ENCODE peak calls at places on chromosomes 1 and 21, in ten cellular contexts. One of them, this sample, is unnamed.

GRCh38 chr1:48229309-48229708 is 6.8 kb downstream of the SLC5A9 start:
- DNase-seq in hepatocyte: no peak
- DNase-seq in esophagus muscularis mucosa: no peak
- DNase-seq in AG10803: no peak
- DNase-seq in B cell: no peak
- DNase-seq in kidney epithelial cell: no peak
- DNase-seq in kidney: no peak
- DNase-seq in lower lobe of right lung: no peak
- DNase-seq in fibroblast of pulmonary artery: no peak
- DNase-seq in retinal pigment epithelial cell: no peak
- DNase-seq in this sample: no peak

GRCh38 chr1:107139833-107140702 is 771 bp upstream of the NTNG1 start:
- DNase-seq in retinal pigment epithelial cell: no peak
- DNase-seq in kidney: peak; percentile 77
- DNase-seq in esophagus muscularis mucosa: no peak
- DNase-seq in kidney epithelial cell: no peak
- DNase-seq in lower lobe of right lung: peak; percentile 45
- DNase-seq in AG10803: peak; percentile 71
- DNase-seq in B cell: peak; percentile 44
- DNase-seq in fibroblast of pulmonary artery: peak; percentile 35
- DNase-seq in hepatocyte: peak; percentile 68
- DNase-seq in this sample: no peak

GRCh38 chr1:188129856-188130838 is 1301.4 kb downstream of the PLA2G4A start:
- DNase-seq in fibroblast of pulmonary artery: peak; percentile 7
- DNase-seq in retinal pigment epithelial cell: peak; percentile 80
- DNase-seq in kidney epithelial cell: no peak
- DNase-seq in lower lobe of right lung: no peak
- DNase-seq in hepatocyte: no peak
- DNase-seq in kidney: no peak
- DNase-seq in esophagus muscularis mucosa: no peak
- DNase-seq in B cell: no peak
- DNase-seq in AG10803: no peak
- DNase-seq in this sample: no peak

GRCh38 chr1:85297855-85298629 is 21.6 kb upstream of the BCL10 start:
- DNase-seq in fibroblast of pulmonary artery: peak; percentile 98
- DNase-seq in retinal pigment epithelial cell: peak; percentile 97
- DNase-seq in AG10803: peak; percentile 98
- DNase-seq in kidney: no peak
- DNase-seq in hepatocyte: peak; percentile 83
- DNase-seq in lower lobe of right lung: no peak
- DNase-seq in kidney epithelial cell: peak; percentile 97
- DNase-seq in B cell: peak; percentile 77
- DNase-seq in esophagus muscularis mucosa: no peak
- DNase-seq in this sample: no peak

GRCh38 chr1:204574016-204574855 is 58.0 kb downstream of the MDM4 start:
- DNase-seq in fibroblast of pulmonary artery: no peak
- DNase-seq in lower lobe of right lung: no peak
- DNase-seq in retinal pigment epithelial cell: no peak
- DNase-seq in AG10803: peak; percentile 33
- DNase-seq in kidney: no peak
- DNase-seq in B cell: no peak
- DNase-seq in hepatocyte: no peak
- DNase-seq in esophagus muscularis mucosa: no peak
- DNase-seq in kidney epithelial cell: no peak
- DNase-seq in this sample: no peak

GRCh38 chr21:45405271-45405818 is 380 bp downstream of the COL18A1 start:
- DNase-seq in AG10803: no peak
- DNase-seq in esophagus muscularis mucosa: no peak
- DNase-seq in kidney epithelial cell: no peak
- DNase-seq in fibroblast of pulmonary artery: peak; percentile 52
- DNase-seq in lower lobe of right lung: peak; percentile 52
- DNase-seq in kidney: peak; percentile 90
- DNase-seq in hepatocyte: peak; percentile 69
- DNase-seq in retinal pigment epithelial cell: no peak
- DNase-seq in B cell: no peak
- DNase-seq in this sample: no peak

GRCh38 chr1:180921891-180922636 is 9.4 kb downstream of the KIAA1614 start:
- DNase-seq in B cell: no peak
- DNase-seq in kidney: peak; percentile 46
- DNase-seq in esophagus muscularis mucosa: no peak
- DNase-seq in retinal pigment epithelial cell: no peak
- DNase-seq in hepatocyte: no peak
- DNase-seq in lower lobe of right lung: no peak
- DNase-seq in AG10803: no peak
- DNase-seq in kidney epithelial cell: no peak
- DNase-seq in fibroblast of pulmonary artery: no peak
- DNase-seq in this sample: no peak

GRCh38 chr1:117014209-117014608 is 12.6 kb downstream of the CD101 start:
- DNase-seq in fibroblast of pulmonary artery: no peak
- DNase-seq in hepatocyte: no peak
- DNase-seq in kidney: no peak
- DNase-seq in lower lobe of right lung: no peak
- DNase-seq in retinal pigment epithelial cell: no peak
- DNase-seq in kidney epithelial cell: no peak
- DNase-seq in B cell: no peak
- DNase-seq in esophagus muscularis mucosa: no peak
- DNase-seq in AG10803: no peak
- DNase-seq in this sample: no peak

GRCh38 chr1:233240367-233240766 is 55.2 kb downstream of the PCNX2 start:
- DNase-seq in hepatocyte: no peak
- DNase-seq in lower lobe of right lung: no peak
- DNase-seq in kidney: no peak
- DNase-seq in fibroblast of pulmonary artery: no peak
- DNase-seq in kidney epithelial cell: no peak
- DNase-seq in retinal pigment epithelial cell: no peak
- DNase-seq in B cell: no peak
- DNase-seq in AG10803: peak; percentile 58
- DNase-seq in esophagus muscularis mucosa: no peak
- DNase-seq in this sample: no peak

GRCh38 chr1:99447716-99448115 is 183.4 kb downstream of the PLPPR4 start:
- DNase-seq in esophagus muscularis mucosa: no peak
- DNase-seq in retinal pigment epithelial cell: no peak
- DNase-seq in kidney epithelial cell: no peak
- DNase-seq in fibroblast of pulmonary artery: no peak
- DNase-seq in AG10803: no peak
- DNase-seq in B cell: no peak
- DNase-seq in kidney: no peak
- DNase-seq in lower lobe of right lung: no peak
- DNase-seq in hepatocyte: no peak
- DNase-seq in this sample: no peak

DNA sequence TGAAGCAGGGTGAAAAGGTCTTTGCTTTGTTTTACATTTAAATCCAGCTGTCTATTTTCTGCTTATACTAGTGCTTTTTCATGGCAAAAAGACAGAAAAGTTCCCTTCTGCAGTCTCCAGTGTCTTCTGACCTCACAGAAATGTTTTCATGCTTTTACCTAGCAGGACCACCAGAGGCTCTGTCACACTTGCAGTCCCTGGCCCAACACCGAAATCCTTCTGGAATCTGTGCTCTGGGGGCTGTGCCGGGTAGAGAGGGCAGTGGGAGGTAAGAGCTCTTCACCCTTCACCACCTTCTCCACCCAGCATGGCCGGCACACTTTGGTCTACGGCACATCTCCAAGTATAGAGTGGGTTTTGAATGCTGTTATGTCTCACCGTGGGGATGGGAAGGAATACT is 20.8 kb downstream of the GNAT2 start:
- DNase-seq in retinal pigment epithelial cell: no peak
- DNase-seq in AG10803: no peak
- DNase-seq in kidney epithelial cell: no peak
- DNase-seq in esophagus muscularis mucosa: no peak
- DNase-seq in lower lobe of right lung: no peak
- DNase-seq in B cell: no peak
- DNase-seq in fibroblast of pulmonary artery: no peak
- DNase-seq in kidney: no peak
- DNase-seq in hepatocyte: peak; percentile 23
- DNase-seq in this sample: no peak
- TF ChIP-seq CTCF in retinal pigment epithelial cell: peak; percentile 37
- TF ChIP-seq CTCF in AG10803: peak; percentile 13
- TF ChIP-seq CTCF in kidney epithelial cell: peak; percentile 32
- TF ChIP-seq CTCF in esophagus muscularis mucosa: no peak
- TF ChIP-seq CTCF in lower lobe of right lung: no peak
- TF ChIP-seq CTCF in B cell: no peak
- TF ChIP-seq CTCF in fibroblast of pulmonary artery: peak; percentile 31
- TF ChIP-seq CTCF in kidney: no peak
- TF ChIP-seq CTCF in hepatocyte: peak; percentile 22
- TF ChIP-seq CTCF in this sample: no peak

DNA sequence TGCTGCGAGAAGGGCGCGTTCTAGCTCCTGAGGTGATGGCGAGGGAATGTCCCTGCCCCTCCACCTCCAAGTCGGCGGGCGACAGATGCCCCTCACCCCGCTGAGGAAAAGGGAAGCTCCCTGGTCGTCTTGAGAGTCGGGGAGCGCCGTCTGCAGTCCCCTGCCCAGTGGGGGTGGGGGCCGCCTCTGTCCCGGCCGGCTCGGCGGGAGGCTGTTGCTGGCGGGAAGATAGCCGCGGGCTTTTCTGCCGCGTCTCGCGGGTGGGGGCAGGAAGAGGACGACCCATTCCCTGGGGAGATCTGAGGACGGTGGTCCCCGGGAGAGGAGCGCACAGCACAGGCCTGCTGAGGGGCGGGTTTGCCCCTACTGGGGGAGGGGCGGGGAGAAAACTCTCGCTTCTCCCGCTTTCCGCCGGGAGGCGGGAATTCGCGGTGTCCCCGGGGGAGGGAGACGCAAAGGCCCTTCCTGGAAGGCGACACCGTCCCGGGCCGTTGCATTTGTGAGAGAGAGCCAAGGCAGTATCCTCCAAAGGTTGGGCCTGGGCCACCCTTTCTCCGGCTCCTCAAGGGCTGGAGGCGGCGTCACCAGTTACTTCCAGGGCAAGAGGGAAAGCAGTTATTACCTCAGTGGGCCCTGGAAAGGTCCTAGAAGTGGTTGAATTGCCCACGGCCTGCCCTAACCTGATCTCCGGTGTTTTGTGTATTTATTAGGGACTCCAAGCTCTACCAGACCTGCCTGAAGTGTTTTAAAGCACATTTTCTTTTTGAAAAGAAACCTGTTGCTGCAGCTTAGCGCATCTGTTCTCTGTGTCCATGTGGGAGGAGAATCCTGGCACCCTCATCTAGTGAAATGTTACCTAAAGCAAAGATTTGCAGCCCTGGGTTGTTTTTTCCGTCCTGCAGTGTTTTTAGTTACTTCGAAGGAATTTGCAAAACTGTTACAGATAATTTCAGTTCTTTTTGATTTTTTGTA is 648 bp downstream of the S100PBP start:
- DNase-seq in hepatocyte: peak; percentile 76
- DNase-seq in fibroblast of pulmonary artery: peak; percentile 39
- DNase-seq in kidney: peak; percentile 94
- DNase-seq in AG10803: peak; percentile 54
- DNase-seq in retinal pigment epithelial cell: no peak
- DNase-seq in B cell: peak; percentile 42
- DNase-seq in lower lobe of right lung: peak; percentile 83
- DNase-seq in esophagus muscularis mucosa: peak; percentile 93
- DNase-seq in kidney epithelial cell: no peak
- DNase-seq in this sample: peak; percentile 48
- TF ChIP-seq CTCF in hepatocyte: no peak
- TF ChIP-seq CTCF in fibroblast of pulmonary artery: no peak
- TF ChIP-seq CTCF in kidney: no peak
- TF ChIP-seq CTCF in AG10803: no peak
- TF ChIP-seq CTCF in retinal pigment epithelial cell: no peak
- TF ChIP-seq CTCF in B cell: no peak
- TF ChIP-seq CTCF in lower lobe of right lung: no peak
- TF ChIP-seq CTCF in esophagus muscularis mucosa: no peak
- TF ChIP-seq CTCF in kidney epithelial cell: no peak
- TF ChIP-seq CTCF in this sample: no peak

DNA sequence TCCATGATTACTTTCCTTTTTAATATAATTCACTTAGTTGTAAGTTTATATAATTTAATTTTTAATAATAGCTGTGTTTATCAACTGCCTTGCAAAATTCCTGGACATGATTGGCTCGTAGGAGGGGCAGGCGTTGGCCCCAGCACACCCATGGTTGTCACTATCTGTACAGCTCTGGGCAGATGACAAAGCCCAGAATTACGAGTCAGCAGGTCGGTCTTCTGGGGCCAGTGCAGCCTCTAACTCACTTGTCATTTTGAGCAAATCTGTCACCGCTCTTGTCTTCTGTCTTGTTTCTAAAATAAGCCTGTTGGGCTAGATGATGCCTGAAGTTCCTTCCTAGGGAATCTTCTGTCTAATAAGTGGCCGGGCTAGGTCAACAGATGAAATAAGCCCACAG is 21.4 kb upstream of the LRRC38 start:
- DNase-seq in lower lobe of right lung: no peak
- DNase-seq in kidney epithelial cell: no peak
- DNase-seq in B cell: no peak
- DNase-seq in kidney: no peak
- DNase-seq in AG10803: no peak
- DNase-seq in hepatocyte: no peak
- DNase-seq in retinal pigment epithelial cell: no peak
- DNase-seq in fibroblast of pulmonary artery: no peak
- DNase-seq in esophagus muscularis mucosa: no peak
- DNase-seq in this sample: no peak
- TF ChIP-seq CTCF in lower lobe of right lung: no peak
- TF ChIP-seq CTCF in kidney epithelial cell: no peak
- TF ChIP-seq CTCF in B cell: no peak
- TF ChIP-seq CTCF in kidney: no peak
- TF ChIP-seq CTCF in AG10803: no peak
- TF ChIP-seq CTCF in hepatocyte: no peak
- TF ChIP-seq CTCF in retinal pigment epithelial cell: no peak
- TF ChIP-seq CTCF in fibroblast of pulmonary artery: no peak
- TF ChIP-seq CTCF in esophagus muscularis mucosa: no peak
- TF ChIP-seq CTCF in this sample: no peak

GRCh38 chr21:27462786-27463185 is 495.9 kb upstream of the ADAMTS5 start:
- DNase-seq in kidney: no peak
- DNase-seq in AG10803: no peak
- DNase-seq in fibroblast of pulmonary artery: no peak
- DNase-seq in B cell: no peak
- DNase-seq in esophagus muscularis mucosa: no peak
- DNase-seq in lower lobe of right lung: no peak
- DNase-seq in retinal pigment epithelial cell: no peak
- DNase-seq in kidney epithelial cell: no peak
- DNase-seq in hepatocyte: no peak
- DNase-seq in this sample: no peak

GRCh38 chr21:27464643-27465042 is 497.8 kb upstream of the ADAMTS5 start:
- DNase-seq in kidney epithelial cell: peak; percentile 2
- DNase-seq in retinal pigment epithelial cell: no peak
- DNase-seq in esophagus muscularis mucosa: no peak
- DNase-seq in AG10803: peak; percentile 53
- DNase-seq in lower lobe of right lung: no peak
- DNase-seq in fibroblast of pulmonary artery: no peak
- DNase-seq in hepatocyte: no peak
- DNase-seq in kidney: no peak
- DNase-seq in B cell: no peak
- DNase-seq in this sample: no peak

GRCh38 chr21:27466175-27466574 is 499.3 kb upstream of the ADAMTS5 start:
- DNase-seq in B cell: no peak
- DNase-seq in AG10803: no peak
- DNase-seq in esophagus muscularis mucosa: no peak
- DNase-seq in hepatocyte: no peak
- DNase-seq in retinal pigment epithelial cell: no peak
- DNase-seq in fibroblast of pulmonary artery: no peak
- DNase-seq in lower lobe of right lung: no peak
- DNase-seq in kidney: no peak
- DNase-seq in kidney epithelial cell: no peak
- DNase-seq in this sample: no peak
- TF ChIP-seq CTCF in B cell: no peak
- TF ChIP-seq CTCF in AG10803: no peak
- TF ChIP-seq CTCF in esophagus muscularis mucosa: no peak
- TF ChIP-seq CTCF in hepatocyte: peak; percentile 11
- TF ChIP-seq CTCF in retinal pigment epithelial cell: peak; percentile 38
- TF ChIP-seq CTCF in fibroblast of pulmonary artery: peak; percentile 8
- TF ChIP-seq CTCF in lower lobe of right lung: no peak
- TF ChIP-seq CTCF in kidney: no peak
- TF ChIP-seq CTCF in kidney epithelial cell: peak; percentile 7
- TF ChIP-seq CTCF in this sample: no peak

This sample was measured in omental fat pad.